ENCODE peak calls at places on chromosomes 4 and X, in seven cellular contexts. One of them, this sample, is unnamed.

GRCh38 chrX:110600745-110601310 is 194.8 kb downstream of the CHRDL1 start:
- DNase-seq in stimulated activated CD8-positive, alpha-beta memory T cell treated with anti-CD3 and anti-CD28 coated beads, Interleukin-4, amount 100 ng/mL, for 48 hours: no peak
- DNase-seq in neural crest cell: no peak
- DNase-seq in GM19239: no peak
- DNase-seq in AG08396: no peak
- DNase-seq in Calu3: no peak
- DNase-seq in adipocyte: no peak
- DNase-seq in this sample: no peak

GRCh38 chr4:152385551-152385950 is 150.3 kb downstream of the FBXW7 start:
- DNase-seq in stimulated activated CD8-positive, alpha-beta memory T cell treated with anti-CD3 and anti-CD28 coated beads, Interleukin-4, amount 100 ng/mL, for 48 hours: no peak
- DNase-seq in neural crest cell: no peak
- DNase-seq in GM19239: no peak
- DNase-seq in AG08396: peak
- DNase-seq in Calu3: no peak
- DNase-seq in adipocyte: peak
- DNase-seq in this sample: no peak

GRCh38 chr4:53019485-53020382 is 157.6 kb downstream of the RASL11B start:
- DNase-seq in stimulated activated CD8-positive, alpha-beta memory T cell treated with anti-CD3 and anti-CD28 coated beads, Interleukin-4, amount 100 ng/mL, for 48 hours: no peak
- DNase-seq in neural crest cell: no peak
- DNase-seq in GM19239: no peak
- DNase-seq in AG08396: peak
- DNase-seq in Calu3: no peak
- DNase-seq in adipocyte: peak
- DNase-seq in this sample: peak

GRCh38 chr4:55921093-55921492 is 27.7 kb upstream of the CEP135 start:
- DNase-seq in stimulated activated CD8-positive, alpha-beta memory T cell treated with anti-CD3 and anti-CD28 coated beads, Interleukin-4, amount 100 ng/mL, for 48 hours: no peak
- DNase-seq in neural crest cell: no peak
- DNase-seq in GM19239: no peak
- DNase-seq in AG08396: no peak
- DNase-seq in Calu3: no peak
- DNase-seq in adipocyte: no peak
- DNase-seq in this sample: no peak

GRCh38 chr4:156933633-156934258 is 37.9 kb downstream of the PDGFC start:
- DNase-seq in stimulated activated CD8-positive, alpha-beta memory T cell treated with anti-CD3 and anti-CD28 coated beads, Interleukin-4, amount 100 ng/mL, for 48 hours: no peak
- DNase-seq in neural crest cell: no peak
- DNase-seq in GM19239: no peak
- DNase-seq in AG08396: no peak
- DNase-seq in Calu3: peak
- DNase-seq in adipocyte: peak
- DNase-seq in this sample: no peak

GRCh38 chrX:153773218-153773611 is 7.6 kb upstream of the SRPK3 start:
- DNase-seq in stimulated activated CD8-positive, alpha-beta memory T cell treated with anti-CD3 and anti-CD28 coated beads, Interleukin-4, amount 100 ng/mL, for 48 hours: no peak
- DNase-seq in neural crest cell: no peak
- DNase-seq in GM19239: no peak
- DNase-seq in AG08396: no peak
- DNase-seq in Calu3: no peak
- DNase-seq in adipocyte: no peak
- DNase-seq in this sample: no peak

GRCh38 chrX:108091878-108092291 is 307 bp downstream of the ATG4A start:
- DNase-seq in stimulated activated CD8-positive, alpha-beta memory T cell treated with anti-CD3 and anti-CD28 coated beads, Interleukin-4, amount 100 ng/mL, for 48 hours: no peak
- DNase-seq in neural crest cell: no peak
- DNase-seq in GM19239: no peak
- DNase-seq in AG08396: no peak
- DNase-seq in Calu3: peak
- DNase-seq in adipocyte: peak
- DNase-seq in this sample: no peak

GRCh38 chr4:156971623-156972369 is at the start of gene PDGFC:
- DNase-seq in stimulated activated CD8-positive, alpha-beta memory T cell treated with anti-CD3 and anti-CD28 coated beads, Interleukin-4, amount 100 ng/mL, for 48 hours: peak
- DNase-seq in neural crest cell: peak
- DNase-seq in GM19239: no peak
- DNase-seq in AG08396: peak
- DNase-seq in Calu3: peak
- DNase-seq in adipocyte: peak
- DNase-seq in this sample: peak

GRCh38 chr4:57607616-57608150 is 497.5 kb upstream of the IGFBP7 start:
- DNase-seq in stimulated activated CD8-positive, alpha-beta memory T cell treated with anti-CD3 and anti-CD28 coated beads, Interleukin-4, amount 100 ng/mL, for 48 hours: no peak
- DNase-seq in neural crest cell: no peak
- DNase-seq in GM19239: no peak
- DNase-seq in AG08396: no peak
- DNase-seq in Calu3: no peak
- DNase-seq in adipocyte: no peak
- DNase-seq in this sample: no peak

GRCh38 chr4:144809056-144809640 is 163.2 kb downstream of the HHIP start:
- DNase-seq in stimulated activated CD8-positive, alpha-beta memory T cell treated with anti-CD3 and anti-CD28 coated beads, Interleukin-4, amount 100 ng/mL, for 48 hours: no peak
- DNase-seq in neural crest cell: no peak
- DNase-seq in GM19239: no peak
- DNase-seq in AG08396: no peak
- DNase-seq in Calu3: no peak
- DNase-seq in adipocyte: no peak
- DNase-seq in this sample: no peak

GRCh38 chr4:113756005-113756410 is 5.5 kb downstream of the CAMK2D start:
- DNase-seq in stimulated activated CD8-positive, alpha-beta memory T cell treated with anti-CD3 and anti-CD28 coated beads, Interleukin-4, amount 100 ng/mL, for 48 hours: no peak
- DNase-seq in neural crest cell: no peak
- DNase-seq in GM19239: no peak
- DNase-seq in AG08396: peak
- DNase-seq in Calu3: no peak
- DNase-seq in adipocyte: peak
- DNase-seq in this sample: no peak

GRCh38 chrX:50813843-50814661 is at the start of gene SHROOM4:
- DNase-seq in stimulated activated CD8-positive, alpha-beta memory T cell treated with anti-CD3 and anti-CD28 coated beads, Interleukin-4, amount 100 ng/mL, for 48 hours: no peak
- DNase-seq in neural crest cell: peak
- DNase-seq in GM19239: no peak
- DNase-seq in AG08396: peak
- DNase-seq in Calu3: peak
- DNase-seq in adipocyte: peak
- DNase-seq in this sample: peak